ENCODE peak calls at places on chromosome 17, in eight cellular contexts. One of them, this sample, is unnamed.

GRCh38 chr17:57747221-57748017 is 2.3 kb upstream of the CCDC182 start:
- DNase-seq in heart right ventricle: peak; percentile 28
- DNase-seq in CD4-positive, alpha-beta T cell: no peak
- DNase-seq in fibroblast of lung: peak; percentile 80
- DNase-seq in cardiac muscle cell: peak; percentile 78
- DNase-seq in stomach: peak; percentile 38
- DNase-seq in PC-9: peak; percentile 15
- DNase-seq in brain microvascular endothelial cell: peak; percentile 29
- DNase-seq in this sample: peak; percentile 67

GRCh38 chr17:7862692-7863437 is 5.1 kb downstream of the CYB5D1 start:
- DNase-seq in CD4-positive, alpha-beta T cell: peak; percentile 35
- DNase-seq in fibroblast of lung: peak; percentile 63
- DNase-seq in stomach: no peak
- DNase-seq in cardiac muscle cell: peak; percentile 65
- DNase-seq in heart right ventricle: peak; percentile 62
- DNase-seq in PC-9: peak; percentile 49
- DNase-seq in brain microvascular endothelial cell: no peak
- DNase-seq in this sample: no peak

GRCh38 chr17:8041980-8042379 is 3.1 kb downstream of the ALOX15B start:
- DNase-seq in stomach: no peak
- DNase-seq in heart right ventricle: no peak
- DNase-seq in brain microvascular endothelial cell: no peak
- DNase-seq in fibroblast of lung: no peak
- DNase-seq in cardiac muscle cell: no peak
- DNase-seq in PC-9: no peak
- DNase-seq in CD4-positive, alpha-beta T cell: no peak
- DNase-seq in this sample: no peak

GRCh38 chr17:14334261-14334860 is 33.5 kb downstream of the HS3ST3B1 start:
- DNase-seq in brain microvascular endothelial cell: no peak
- DNase-seq in cardiac muscle cell: peak; percentile 75
- DNase-seq in PC-9: no peak
- DNase-seq in CD4-positive, alpha-beta T cell: no peak
- DNase-seq in heart right ventricle: no peak
- DNase-seq in stomach: no peak
- DNase-seq in fibroblast of lung: no peak
- DNase-seq in this sample: no peak

GRCh38 chr17:30905742-30906100 is 317 bp downstream of the TEFM start:
- DNase-seq in stomach: no peak
- DNase-seq in CD4-positive, alpha-beta T cell: no peak
- DNase-seq in fibroblast of lung: no peak
- DNase-seq in heart right ventricle: no peak
- DNase-seq in PC-9: no peak
- DNase-seq in cardiac muscle cell: peak; percentile 10
- DNase-seq in brain microvascular endothelial cell: peak; percentile 22
- DNase-seq in this sample: peak; percentile 16

GRCh38 chr17:4772235-4772613 is 538 bp downstream of the TM4SF5 start:
- DNase-seq in CD4-positive, alpha-beta T cell: no peak
- DNase-seq in cardiac muscle cell: no peak
- DNase-seq in fibroblast of lung: no peak
- DNase-seq in stomach: no peak
- DNase-seq in PC-9: no peak
- DNase-seq in brain microvascular endothelial cell: no peak
- DNase-seq in heart right ventricle: no peak
- DNase-seq in this sample: no peak

GRCh38 chr17:29581583-29582253 is 7.7 kb downstream of the GIT1 start:
- DNase-seq in heart right ventricle: no peak
- DNase-seq in stomach: no peak
- DNase-seq in cardiac muscle cell: no peak
- DNase-seq in brain microvascular endothelial cell: no peak
- DNase-seq in PC-9: no peak
- DNase-seq in CD4-positive, alpha-beta T cell: no peak
- DNase-seq in fibroblast of lung: no peak
- DNase-seq in this sample: peak; percentile 86

GRCh38 chr17:2634361-2634960 is 41.0 kb downstream of the PAFAH1B1 start:
- DNase-seq in heart right ventricle: no peak
- DNase-seq in cardiac muscle cell: no peak
- DNase-seq in PC-9: peak; percentile 80
- DNase-seq in CD4-positive, alpha-beta T cell: no peak
- DNase-seq in fibroblast of lung: no peak
- DNase-seq in stomach: peak; percentile 38
- DNase-seq in brain microvascular endothelial cell: peak; percentile 25
- DNase-seq in this sample: peak; percentile 89

GRCh38 chr17:49995055-49995738 is at the start of gene DLX3:
- DNase-seq in PC-9: peak; percentile 85
- DNase-seq in cardiac muscle cell: peak; percentile 80
- DNase-seq in heart right ventricle: peak; percentile 64
- DNase-seq in CD4-positive, alpha-beta T cell: no peak
- DNase-seq in stomach: peak; percentile 81
- DNase-seq in brain microvascular endothelial cell: peak; percentile 46
- DNase-seq in fibroblast of lung: peak; percentile 59
- DNase-seq in this sample: peak; percentile 86

GRCh38 chr17:81977211-81978091 is at the start of gene ASPSCR1:
- DNase-seq in PC-9: peak; percentile 92
- DNase-seq in CD4-positive, alpha-beta T cell: peak; percentile 84
- DNase-seq in fibroblast of lung: peak; percentile 91
- DNase-seq in brain microvascular endothelial cell: peak; percentile 71
- DNase-seq in stomach: peak; percentile 94
- DNase-seq in cardiac muscle cell: peak; percentile 96
- DNase-seq in heart right ventricle: peak; percentile 90
- DNase-seq in this sample: peak; percentile 83

GRCh38 chr17:83177611-83178532 is 98.5 kb downstream of the METRNL start:
- DNase-seq in heart right ventricle: no peak
- DNase-seq in fibroblast of lung: no peak
- DNase-seq in stomach: no peak
- DNase-seq in cardiac muscle cell: no peak
- DNase-seq in brain microvascular endothelial cell: no peak
- DNase-seq in PC-9: no peak
- DNase-seq in CD4-positive, alpha-beta T cell: no peak
- DNase-seq in this sample: no peak

GRCh38 chr17:10125761-10126553 is 72.4 kb downstream of the GAS7 start:
- DNase-seq in cardiac muscle cell: peak; percentile 38
- DNase-seq in fibroblast of lung: peak; percentile 51
- DNase-seq in CD4-positive, alpha-beta T cell: no peak
- DNase-seq in brain microvascular endothelial cell: no peak
- DNase-seq in stomach: no peak
- DNase-seq in PC-9: no peak
- DNase-seq in heart right ventricle: no peak
- DNase-seq in this sample: no peak

GRCh38 chr17:66540131-66540781 is 237.8 kb downstream of the PRKCA start:
- DNase-seq in cardiac muscle cell: peak; percentile 89
- DNase-seq in fibroblast of lung: peak; percentile 89
- DNase-seq in heart right ventricle: peak; percentile 40
- DNase-seq in stomach: no peak
- DNase-seq in brain microvascular endothelial cell: peak; percentile 93
- DNase-seq in PC-9: no peak
- DNase-seq in CD4-positive, alpha-beta T cell: no peak
- DNase-seq in this sample: no peak

GRCh38 chr17:57257213-57257873 is 1.0 kb downstream of the MSI2 start:
- DNase-seq in heart right ventricle: no peak
- DNase-seq in fibroblast of lung: no peak
- DNase-seq in brain microvascular endothelial cell: no peak
- DNase-seq in PC-9: no peak
- DNase-seq in cardiac muscle cell: no peak
- DNase-seq in stomach: no peak
- DNase-seq in CD4-positive, alpha-beta T cell: peak; percentile 29
- DNase-seq in this sample: no peak

GRCh38 chr17:61073799-61074513 is 325.7 kb upstream of the TBX2 start:
- DNase-seq in fibroblast of lung: no peak
- DNase-seq in PC-9: no peak
- DNase-seq in heart right ventricle: no peak
- DNase-seq in stomach: no peak
- DNase-seq in cardiac muscle cell: no peak
- DNase-seq in CD4-positive, alpha-beta T cell: no peak
- DNase-seq in brain microvascular endothelial cell: no peak
- DNase-seq in this sample: no peak

GRCh38 chr17:61070649-61071048 is 329.0 kb upstream of the TBX2 start:
- DNase-seq in stomach: no peak
- DNase-seq in CD4-positive, alpha-beta T cell: no peak
- DNase-seq in brain microvascular endothelial cell: no peak
- DNase-seq in fibroblast of lung: no peak
- DNase-seq in heart right ventricle: no peak
- DNase-seq in cardiac muscle cell: no peak
- DNase-seq in PC-9: no peak
- DNase-seq in this sample: no peak

GRCh38 chr17:61076649-61077048 is 323.0 kb upstream of the TBX2 start:
- DNase-seq in brain microvascular endothelial cell: peak; percentile 18
- DNase-seq in stomach: no peak
- DNase-seq in cardiac muscle cell: no peak
- DNase-seq in CD4-positive, alpha-beta T cell: no peak
- DNase-seq in heart right ventricle: no peak
- DNase-seq in PC-9: no peak
- DNase-seq in fibroblast of lung: peak; percentile 40
- DNase-seq in this sample: no peak

GRCh38 chr17:61072648-61073047 is 327.0 kb upstream of the TBX2 start:
- DNase-seq in CD4-positive, alpha-beta T cell: no peak
- DNase-seq in cardiac muscle cell: no peak
- DNase-seq in fibroblast of lung: no peak
- DNase-seq in brain microvascular endothelial cell: no peak
- DNase-seq in heart right ventricle: no peak
- DNase-seq in PC-9: no peak
- DNase-seq in stomach: no peak
- DNase-seq in this sample: no peak

DNA sequence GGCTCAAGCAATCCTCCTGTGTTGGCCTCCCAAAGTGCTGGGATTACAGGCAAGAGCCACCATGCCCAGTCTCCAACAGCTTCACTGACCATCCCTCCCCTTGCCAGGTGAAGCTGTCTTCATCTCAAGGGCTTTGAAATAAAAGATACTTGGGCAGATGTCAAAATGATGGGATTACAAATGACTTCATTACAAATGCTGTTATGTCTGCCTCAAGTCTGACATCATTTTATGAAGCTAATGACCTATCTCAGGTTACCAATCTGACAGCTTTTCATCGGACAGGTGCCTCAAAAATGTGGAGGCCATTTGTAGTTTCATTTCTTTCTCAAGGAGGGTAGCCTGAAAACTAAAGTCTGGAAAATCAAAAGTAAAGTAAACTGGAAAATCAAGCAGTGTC is 323.7 kb upstream of the TBX2 start:
- DNase-seq in heart right ventricle: no peak
- DNase-seq in fibroblast of lung: no peak
- DNase-seq in stomach: no peak
- DNase-seq in PC-9: no peak
- DNase-seq in cardiac muscle cell: no peak
- DNase-seq in CD4-positive, alpha-beta T cell: no peak
- DNase-seq in brain microvascular endothelial cell: no peak
- DNase-seq in this sample: no peak
- TF ChIP-seq CTCF in heart right ventricle: no peak
- TF ChIP-seq CTCF in fibroblast of lung: no peak
- TF ChIP-seq CTCF in stomach: no peak
- TF ChIP-seq CTCF in PC-9: no peak
- TF ChIP-seq CTCF in cardiac muscle cell: no peak
- TF ChIP-seq CTCF in CD4-positive, alpha-beta T cell: no peak
- TF ChIP-seq CTCF in brain microvascular endothelial cell: no peak
- TF ChIP-seq CTCF in this sample: no peak

GRCh38 chr17:1374426-1375177 is 25.4 kb downstream of the YWHAE start:
- DNase-seq in heart right ventricle: no peak
- DNase-seq in cardiac muscle cell: no peak
- DNase-seq in stomach: no peak
- DNase-seq in PC-9: no peak
- DNase-seq in fibroblast of lung: no peak
- DNase-seq in CD4-positive, alpha-beta T cell: no peak
- DNase-seq in brain microvascular endothelial cell: no peak
- DNase-seq in this sample: no peak
- H3K27ac ChIP-seq in heart right ventricle: no peak overlapping the region
- H3K27ac ChIP-seq in cardiac muscle cell: peak overlapping the region; percentile 42
- H3K27ac ChIP-seq in stomach: peak overlapping the region; percentile 50
- H3K27ac ChIP-seq in PC-9: no peak overlapping the region
- H3K27ac ChIP-seq in fibroblast of lung: no peak overlapping the region
- H3K27ac ChIP-seq in CD4-positive, alpha-beta T cell: peak overlapping the region; percentile 50
- H3K27ac ChIP-seq in brain microvascular endothelial cell: no peak overlapping the region
- H3K27ac ChIP-seq in this sample: no peak overlapping the region

DNA sequence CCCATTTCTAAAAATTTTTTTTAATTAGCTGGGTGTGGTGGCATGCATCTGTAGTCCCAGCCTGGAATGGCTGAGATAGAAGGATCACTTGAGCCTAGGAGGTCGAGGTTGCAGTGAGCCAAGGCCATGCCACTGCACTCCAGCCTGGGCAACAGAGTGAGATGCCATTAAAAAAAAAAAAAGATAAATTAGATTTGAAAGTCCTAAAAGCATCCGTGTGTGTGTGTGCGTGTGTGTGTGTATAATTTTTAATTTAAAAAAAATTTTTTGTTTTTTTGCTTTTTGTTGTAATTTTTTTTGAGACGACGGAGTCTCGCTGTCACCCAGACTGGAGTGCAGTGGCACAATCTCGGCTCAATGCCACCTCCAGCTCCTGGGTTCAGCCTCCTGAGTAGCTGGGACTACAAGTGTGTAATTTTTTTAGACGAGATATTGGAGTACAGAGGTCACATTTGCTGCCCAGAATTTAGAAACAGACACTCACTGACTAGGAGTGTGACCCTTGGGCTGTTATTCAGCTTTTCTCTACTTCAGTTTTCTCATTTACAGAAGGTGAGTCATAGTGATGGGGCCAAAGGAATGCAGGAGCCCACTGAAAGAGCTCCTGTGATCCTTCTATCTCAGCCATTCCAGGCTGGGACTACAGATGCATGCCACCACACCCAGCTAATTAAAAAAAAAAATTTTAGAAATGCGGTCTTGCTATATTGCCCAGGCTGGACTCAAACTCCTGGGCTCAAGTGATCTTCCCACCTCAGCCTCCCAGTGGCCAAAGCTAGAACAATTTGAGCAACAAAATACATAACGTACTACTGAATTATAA is 25.5 kb upstream of the TBX4 start:
- DNase-seq in PC-9: peak; percentile 37
- DNase-seq in stomach: no peak
- DNase-seq in cardiac muscle cell: no peak
- DNase-seq in CD4-positive, alpha-beta T cell: no peak
- DNase-seq in fibroblast of lung: no peak
- DNase-seq in brain microvascular endothelial cell: no peak
- DNase-seq in heart right ventricle: no peak
- DNase-seq in this sample: peak; percentile 40
- TF ChIP-seq CTCF in PC-9: no peak
- TF ChIP-seq CTCF in stomach: no peak
- TF ChIP-seq CTCF in cardiac muscle cell: no peak
- TF ChIP-seq CTCF in CD4-positive, alpha-beta T cell: no peak
- TF ChIP-seq CTCF in fibroblast of lung: peak; percentile 16
- TF ChIP-seq CTCF in brain microvascular endothelial cell: peak; percentile 34
- TF ChIP-seq CTCF in heart right ventricle: no peak
- TF ChIP-seq CTCF in this sample: no peak

DNA sequence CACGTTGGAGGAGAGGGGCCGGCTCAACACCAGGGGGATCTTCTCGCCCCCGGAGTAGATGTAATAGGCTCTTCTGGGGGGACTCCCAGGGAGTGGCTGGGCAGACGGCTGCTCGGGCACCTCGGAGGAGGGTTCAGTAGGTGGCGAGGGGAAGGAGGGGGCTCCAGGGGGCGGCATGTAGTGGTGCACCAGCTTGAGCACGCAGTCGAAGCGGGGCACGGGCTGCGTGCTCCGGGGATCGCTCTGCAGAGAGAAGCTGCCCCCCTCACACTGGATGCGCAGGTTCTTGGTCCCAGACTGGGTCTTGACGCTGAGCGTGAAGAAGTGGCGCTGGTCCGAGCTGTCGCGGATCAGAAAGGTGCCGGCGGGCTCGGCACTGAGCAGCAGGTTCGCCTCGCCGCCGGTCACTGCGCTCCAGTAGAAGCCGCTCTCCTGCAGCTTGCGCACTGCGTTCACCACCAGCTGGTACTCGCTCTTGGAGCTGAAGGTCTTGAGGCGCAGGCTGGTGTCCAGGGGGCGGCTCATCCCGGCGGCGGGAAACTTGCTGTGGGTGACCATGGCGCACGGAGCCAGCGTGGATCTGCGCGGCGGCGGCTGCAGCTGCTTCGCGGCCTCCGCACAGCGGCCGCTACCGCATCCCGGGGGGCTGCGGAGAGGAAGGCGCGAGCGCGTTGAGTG is 1.2 kb downstream of the SOCS3 start:
- DNase-seq in cardiac muscle cell: peak; percentile 67
- DNase-seq in fibroblast of lung: peak; percentile 56
- DNase-seq in heart right ventricle: no peak
- DNase-seq in brain microvascular endothelial cell: no peak
- DNase-seq in CD4-positive, alpha-beta T cell: no peak
- DNase-seq in stomach: peak; percentile 48
- DNase-seq in PC-9: no peak
- DNase-seq in this sample: no peak
- H3K27ac ChIP-seq in cardiac muscle cell: peak overlapping the region; percentile 97
- H3K27ac ChIP-seq in fibroblast of lung: peak overlapping the region; percentile 98
- H3K27ac ChIP-seq in heart right ventricle: peak overlapping the region; percentile 99
- H3K27ac ChIP-seq in brain microvascular endothelial cell: peak overlapping the region; percentile 66
- H3K27ac ChIP-seq in CD4-positive, alpha-beta T cell: peak overlapping the region; percentile 81
- H3K27ac ChIP-seq in stomach: peak overlapping the region; percentile 98
- H3K27ac ChIP-seq in PC-9: no peak overlapping the region
- H3K27ac ChIP-seq in this sample: peak overlapping the region; percentile 80

This sample was measured in RWPE1.